ENCODE peak calls at places on chromosomes 16 and 17, in nine cellular contexts. R is GM12864, Y is Caco-2, W is body of pancreas, U is fibroblast of lung, S is left ventricle myocardium inferior, F is pancreas, Q is IMR-90, V is tibial nerve. N is an unnamed sample.

GRCh38 chr17:603405-604193 is 111.0 kb downstream of the VPS53 start:
- DNase-seq in W (no peak), R (no peak), V (no peak), U (no peak), F (no peak), S (no peak), Y (no peak), Q (peak; percentile 56), N (peak; percentile 52)

GRCh38 chr17:62994931-62995330 is 28.9 kb downstream of the TANC2 start:
- DNase-seq in V (no peak), F (no peak), R (no peak), U (no peak), S (no peak), Y (no peak), W (no peak), Q (peak; percentile 15), N (peak; percentile 45)

GRCh38 chr17:48578616-48579560 is 738 bp upstream of the HOXB4 start:
- DNase-seq in R (no peak), U (peak; percentile 37), V (no peak), F (no peak), Y (no peak), Q (peak; percentile 63), W (no peak), S (no peak), N (peak; percentile 54)

GRCh38 chr17:66747561-66748275 is 87.2 kb upstream of the CACNG5 start:
- DNase-seq in V (no peak), S (no peak), R (no peak), U (peak; percentile 89), W (no peak), Y (no peak), F (no peak), Q (peak; percentile 80), N (peak; percentile 97)

GRCh38 chr16:839643-840408 is 39.3 kb upstream of the GNG13 start:
- DNase-seq in Q (no peak), R (no peak), U (no peak), W (no peak), S (no peak), F (no peak), Y (no peak), V (no peak), N (no peak)

GRCh38 chr17:14205992-14206461 is 30.6 kb downstream of the CDRT15 start:
- DNase-seq in Q (no peak), R (no peak), S (peak; percentile 87), W (peak; percentile 96), F (peak; percentile 88), Y (no peak), V (no peak), U (no peak), N (no peak)

GRCh38 chr17:47694018-47694817 is at the start of gene TBKBP1:
- DNase-seq in W (peak; percentile 66), R (no peak), S (peak; percentile 47), F (peak; percentile 86), Q (peak; percentile 38), U (peak; percentile 49), Y (peak; percentile 85), V (no peak), N (peak; percentile 45)

GRCh38 chr16:69773255-69773947 is 11.3 kb downstream of the WWP2 start:
- DNase-seq in S (no peak), Q (no peak), Y (no peak), V (no peak), R (peak; percentile 35), W (no peak), U (peak; percentile 16), F (no peak), N (no peak)

GRCh38 chr16:27311449-27311831 is 2.3 kb upstream of the IL4R start:
- DNase-seq in W (no peak), F (no peak), Q (peak; percentile 38), R (no peak), V (no peak), S (no peak), Y (no peak), U (peak; percentile 50), N (no peak)

GRCh38 chr17:31523862-31524730 is 132.6 kb downstream of the RAB11FIP4 start:
- DNase-seq in F (peak; percentile 58), U (no peak), V (no peak), Q (no peak), W (no peak), S (no peak), Y (no peak), R (no peak), N (no peak)

GRCh38 chr17:31521632-31522283 is 130.3 kb downstream of the RAB11FIP4 start:
- DNase-seq in W (no peak), Y (no peak), U (no peak), R (no peak), F (no peak), V (no peak), Q (no peak), S (no peak), N (no peak)

GRCh38 chr17:31522284-31522931 is 130.9 kb downstream of the RAB11FIP4 start:
- DNase-seq in W (no peak), Q (no peak), V (no peak), F (no peak), Y (no peak), S (no peak), R (no peak), U (no peak), N (no peak)

GRCh38 chr17:31524926-31525800 is 133.7 kb downstream of the RAB11FIP4 start:
- DNase-seq in S (peak; percentile 81), U (peak; percentile 89), F (peak; percentile 94), W (peak; percentile 95), Q (peak; percentile 93), R (no peak), Y (peak; percentile 85), V (peak; percentile 79), N (peak; percentile 96)

GRCh38 chr17:31522987-31523495 is 131.6 kb downstream of the RAB11FIP4 start:
- DNase-seq in V (no peak), F (peak; percentile 51), Q (no peak), R (no peak), U (no peak), S (no peak), W (no peak), Y (no peak), N (no peak)
- H3K4me3 ChIP-seq in V (no peak overlapping the region), F (no peak overlapping the region), Q (no peak overlapping the region), R (no peak overlapping the region), U (no peak overlapping the region), S (no peak overlapping the region), W (no peak overlapping the region), Y (no peak overlapping the region), N (no peak overlapping the region)

DNA sequence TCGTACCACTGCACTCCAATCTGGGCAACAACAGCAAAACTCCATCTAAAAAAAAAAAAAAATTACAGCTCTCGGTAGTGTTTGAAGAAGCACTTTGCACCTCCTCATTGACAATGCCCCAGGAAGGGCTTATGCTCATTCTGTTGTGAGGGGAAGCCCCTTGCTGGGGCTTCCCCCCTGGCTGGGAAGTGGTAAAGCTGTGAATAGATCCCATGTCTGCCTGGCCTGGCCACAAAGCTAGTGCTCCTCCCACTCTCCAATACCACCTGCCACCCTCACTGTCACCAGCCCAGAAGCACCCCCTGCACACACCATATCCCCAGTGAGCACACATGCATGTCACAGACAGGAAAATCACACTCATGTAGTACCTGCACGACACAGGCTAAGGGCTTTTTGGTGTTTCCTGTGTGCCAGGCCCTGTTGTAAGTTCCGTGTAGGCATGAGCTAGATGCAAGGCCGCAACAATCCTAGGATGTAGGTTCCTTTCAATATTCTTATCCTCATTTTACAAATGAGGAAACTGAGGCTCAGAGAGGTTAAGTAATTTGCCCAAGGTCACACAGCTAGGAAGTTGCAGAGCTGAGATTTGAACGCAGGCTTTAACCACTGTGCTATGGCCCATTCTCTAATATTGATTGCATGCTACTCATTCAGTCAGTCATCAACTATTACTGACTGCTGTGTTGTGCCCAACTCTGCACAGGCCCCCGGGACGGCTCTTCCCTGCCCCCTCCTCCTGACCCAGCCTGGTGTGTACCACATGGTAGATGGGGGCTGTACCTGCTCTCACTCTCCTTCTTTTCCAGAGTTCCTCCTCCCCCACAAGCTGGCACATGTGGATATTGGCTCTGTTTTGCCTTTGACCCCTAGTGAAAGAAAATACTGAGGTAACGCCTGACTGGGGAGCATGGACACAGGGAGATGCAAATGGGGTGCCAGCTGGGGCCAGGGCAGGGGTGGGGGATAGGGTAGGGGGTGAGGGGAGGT is 11.9 kb upstream of the COL1A1 start:
- DNase-seq in V (no peak), S (no peak), W (no peak), R (no peak), U (no peak), Y (no peak), Q (peak; percentile 51), F (no peak), N (peak; percentile 19)
- TF ChIP-seq CTCF in V (no peak), S (no peak), W (no peak), R (peak; percentile 20), U (no peak), Y (no peak), Q (peak; percentile 27), F (no peak), N (no peak)

DNA sequence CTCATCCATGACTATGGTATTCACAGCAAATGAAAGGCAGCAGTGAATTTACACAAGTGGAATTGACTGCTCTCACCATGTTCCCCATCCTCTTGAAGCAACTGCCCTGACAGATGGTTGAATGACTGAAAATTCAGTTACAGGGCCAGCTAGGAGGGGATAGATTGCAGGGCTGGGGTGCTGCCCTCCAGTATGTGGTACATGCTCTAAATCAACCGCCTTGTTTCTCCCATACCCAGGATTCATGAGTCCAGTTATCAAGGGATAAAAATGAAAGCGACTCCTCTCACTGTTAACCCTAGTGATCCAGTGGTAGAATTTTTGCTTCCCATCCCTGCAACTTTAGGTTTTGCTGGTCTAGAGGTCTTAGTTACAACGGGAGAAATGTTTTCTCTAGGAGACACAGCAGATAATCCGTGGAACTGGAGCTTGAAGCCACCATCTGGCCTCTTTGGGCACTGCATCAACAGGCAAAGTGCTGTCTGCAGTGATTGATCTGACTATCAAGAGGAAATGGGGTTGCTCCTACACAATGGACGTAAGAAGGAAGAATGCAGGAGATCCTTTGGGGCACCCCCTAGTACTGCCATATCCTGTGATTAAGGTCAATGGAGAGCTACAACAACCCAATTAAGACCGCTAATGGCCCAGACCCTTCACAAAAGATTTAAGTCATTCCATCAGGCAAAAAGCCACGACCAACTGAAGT is 32.0 kb downstream of the SCPEP1 start:
- DNase-seq in S (peak; percentile 25), U (peak; percentile 31), Y (peak; percentile 65), Q (peak; percentile 47), W (peak; percentile 75), F (no peak), R (peak; percentile 31), V (no peak), N (peak; percentile 50)
- H3K4me3 ChIP-seq in S (no peak overlapping the region), U (no peak overlapping the region), Y (no peak overlapping the region), Q (no peak overlapping the region), W (no peak overlapping the region), F (no peak overlapping the region), R (no peak overlapping the region), V (no peak overlapping the region), N (no peak overlapping the region)

DNA sequence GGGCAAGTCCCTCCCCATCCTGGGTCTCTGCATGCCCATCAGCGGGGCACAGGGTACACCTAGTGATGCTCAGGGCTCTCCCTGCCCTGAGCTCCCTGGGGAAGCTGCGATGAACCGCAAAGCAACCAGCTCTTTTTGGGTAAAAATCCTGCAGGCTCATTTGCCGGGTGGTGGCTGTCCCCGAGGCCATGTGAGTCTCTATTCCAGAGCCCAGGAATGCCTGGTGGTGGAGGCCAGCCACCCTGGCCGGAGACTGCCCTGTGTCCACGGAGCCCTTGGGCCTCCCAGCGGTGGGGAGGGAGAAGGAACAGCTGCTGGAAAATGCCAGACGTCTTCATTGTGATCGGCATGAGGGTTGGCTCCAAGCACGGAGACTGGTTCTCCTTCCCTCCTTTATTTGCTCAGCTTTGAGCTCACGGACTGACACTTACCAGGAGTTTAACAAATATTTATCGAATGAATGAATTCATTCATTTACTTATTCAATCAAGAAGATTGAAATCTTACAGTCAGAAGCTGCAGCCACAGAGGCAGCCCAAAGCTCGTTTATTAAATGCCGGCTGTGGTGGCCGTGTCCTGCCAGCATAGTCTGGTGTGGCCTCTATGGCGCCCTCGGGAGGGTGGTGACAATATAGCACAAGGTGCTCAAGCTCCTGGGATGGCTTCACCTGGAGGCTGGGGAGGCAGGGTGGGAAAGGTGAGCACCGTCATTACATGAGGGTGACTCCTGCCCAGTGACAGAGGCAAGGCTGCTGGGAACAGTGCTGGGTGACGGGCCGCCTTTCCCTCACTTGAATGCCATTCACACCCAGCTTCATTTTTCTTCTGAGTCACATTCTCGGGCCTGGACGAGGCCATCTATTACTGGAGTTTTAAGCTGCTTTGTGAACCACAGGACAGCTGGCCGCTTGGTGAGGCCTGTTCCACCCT is 31.1 kb upstream of the JPH3 start:
- DNase-seq in Y (peak; percentile 80), U (peak; percentile 88), V (no peak), S (peak; percentile 47), R (no peak), F (peak; percentile 83), W (peak; percentile 75), Q (peak; percentile 53), N (peak; percentile 77)
- TF ChIP-seq CTCF in Y (peak; percentile 44), U (peak; percentile 58), V (peak; percentile 43), S (peak; percentile 59), R (peak; percentile 27), F (no peak), W (peak; percentile 54), Q (peak; percentile 64), N (peak; percentile 83)